ENCODE peak calls at places on chromosomes 4 and X, in five cellular contexts. U is cardiac fibroblast, N is ureter, J is H54, M is NCI-H1105. W is an unnamed sample.

GRCh38 chrX:19571708-19572107 is 56.4 kb upstream of the MAP3K15 start:
- DNase-seq in U (no peak), N (no peak), J (no peak), M (no peak), W (no peak)

GRCh38 chr4:41683321-41683720 is 65.2 kb downstream of the PHOX2B start:
- DNase-seq in U (no peak), N (no peak), J (no peak), M (no peak), W (no peak)

GRCh38 chrX:7316280-7316679 is 168.3 kb upstream of the PUDP start:
- DNase-seq in U (no peak), N (no peak), J (no peak), M (no peak), W (no peak)

GRCh38 chrX:69216911-69217310 is 51.7 kb upstream of the PJA1 start:
- DNase-seq in U (peak), N (peak), J (no peak), M (no peak), W (no peak)

GRCh38 chr4:120399846-120400245 is 333.2 kb upstream of the MAD2L1 start:
- DNase-seq in U (no peak), N (no peak), J (no peak), M (no peak), W (no peak)

GRCh38 chrX:19554786-19555185 is 39.5 kb upstream of the MAP3K15 start:
- DNase-seq in U (peak), N (no peak), J (no peak), M (no peak), W (no peak)

GRCh38 chr4:16524379-16524778 is 298.1 kb upstream of the TAPT1 start:
- DNase-seq in U (no peak), N (no peak), J (no peak), M (no peak), W (no peak)

GRCh38 chrX:28229217-28229616 is 248.0 kb upstream of the DCAF8L1 start:
- DNase-seq in U (no peak), N (no peak), J (no peak), M (no peak), W (no peak)

GRCh38 chr4:106222548-106222947 is 93.5 kb downstream of the TBCK start:
- DNase-seq in U (no peak), N (no peak), J (no peak), M (no peak), W (no peak)

GRCh38 chrX:3175659-3176438 is 134.6 kb downstream of the ARSF start:
- DNase-seq in U (peak), N (no peak), J (no peak), M (no peak), W (no peak)

GRCh38 chr4:174362340-174362739 is 78.6 kb downstream of the CEP44 start:
- DNase-seq in U (no peak), N (no peak), J (no peak), M (no peak), W (no peak)

GRCh38 chr4:151644625-151645024 is 116.2 kb downstream of the GATB start:
- DNase-seq in U (no peak), N (no peak), J (peak), M (no peak), W (no peak)

GRCh38 chr4:4696521-4696920 is 154.7 kb upstream of the STX18 start:
- DNase-seq in U (no peak), N (no peak), J (no peak), M (no peak), W (no peak)

GRCh38 chrX:132940727-132941162 is 17.7 kb downstream of the HS6ST2 start:
- DNase-seq in U (no peak), N (no peak), J (no peak), M (no peak), W (no peak)

GRCh38 chrX:19563746-19564145 is 48.4 kb upstream of the MAP3K15 start:
- DNase-seq in U (no peak), N (no peak), J (no peak), M (no peak), W (no peak)

GRCh38 chrX:131821945-131822622 is 201.0 kb upstream of the STK26 start:
- DNase-seq in U (no peak), N (peak), J (no peak), M (no peak), W (no peak)

GRCh38 chr4:168716411-168717129 is 219.7 kb downstream of the PALLD start:
- DNase-seq in U (peak), N (no peak), J (no peak), M (no peak), W (no peak)

GRCh38 chrX:42289492-42290385 is 366.4 kb upstream of the CASK start:
- DNase-seq in U (no peak), N (no peak), J (no peak), M (no peak), W (no peak)

GRCh38 chr4:149291463-149291862 is 524.2 kb downstream of the IQCM start:
- DNase-seq in U (peak), N (no peak), J (no peak), M (no peak), W (no peak)